ENCODE peak calls at places on chromosomes 16 and 17, in eight cellular contexts. S, B, L, N, D, Q, W and T are unnamed samples.

GRCh38 chr17:74296548-74296936 is 22.5 kb downstream of the DNAI2 start:
- DNase-seq in S (peak; percentile 7), B (peak; percentile 76), L (peak; percentile 31), N (peak; percentile 76), D (peak; percentile 67), Q (peak; percentile 65), W (peak; percentile 81), T (peak; percentile 73)

GRCh38 chr17:64315032-64315490 is 52.0 kb upstream of the TEX2 start:
- DNase-seq in S (peak; percentile 90), B (no peak), L (no peak), N (no peak), D (no peak), Q (no peak), W (no peak), T (no peak)

GRCh38 chr16:30974348-30974747 is 10.7 kb upstream of the HSD3B7 start:
- DNase-seq in S (no peak), B (no peak), L (no peak), N (no peak), D (no peak), Q (no peak), W (no peak), T (no peak)

GRCh38 chr17:42806249-42806648 is 7.6 kb downstream of the CNTD1 start:
- DNase-seq in S (no peak), B (no peak), L (no peak), N (no peak), D (no peak), Q (no peak), W (no peak), T (no peak)

GRCh38 chr17:66098040-66098439 is 93.9 kb downstream of the CEP112 start:
- DNase-seq in S (no peak), B (no peak), L (no peak), N (no peak), D (peak; percentile 26), Q (no peak), W (no peak), T (no peak)

GRCh38 chr16:79089735-79090284 is 510.7 kb downstream of the MAF start:
- DNase-seq in S (no peak), B (no peak), L (no peak), N (no peak), D (no peak), Q (no peak), W (no peak), T (no peak)

GRCh38 chr17:69558796-69559195 is 144.3 kb downstream of the MAP2K6 start:
- DNase-seq in S (no peak), B (no peak), L (no peak), N (no peak), D (no peak), Q (no peak), W (no peak), T (no peak)

GRCh38 chr17:3944485-3945388 is 19.5 kb downstream of the ATP2A3 start:
- DNase-seq in S (peak; percentile 63), B (peak; percentile 100), L (peak; percentile 27), N (peak; percentile 91), D (peak; percentile 41), Q (no peak), W (peak; percentile 93), T (peak; percentile 36)

GRCh38 chr16:89190150-89190958 is 10.0 kb downstream of the SLC22A31 start:
- DNase-seq in S (no peak), B (peak; percentile 16), L (peak; percentile 9), N (peak; percentile 24), D (no peak), Q (no peak), W (no peak), T (no peak)

GRCh38 chr16:76932541-76933211 is 258.3 kb upstream of the MON1B start:
- DNase-seq in S (peak; percentile 2), B (no peak), L (no peak), N (no peak), D (peak; percentile 57), Q (no peak), W (no peak), T (no peak)

GRCh38 chr16:48300391-48300856 is 53.1 kb upstream of the ABCC11 start:
- DNase-seq in S (no peak), B (no peak), L (no peak), N (no peak), D (peak; percentile 61), Q (no peak), W (no peak), T (peak; percentile 12)

GRCh38 chr16:4675864-4676786 is 17.2 kb upstream of the NUDT16L1 start:
- DNase-seq in S (no peak), B (no peak), L (no peak), N (no peak), D (no peak), Q (peak; percentile 35), W (peak; percentile 36), T (no peak)

GRCh38 chr16:3459401-3460090 is 16.1 kb downstream of the NAA60 start:
- DNase-seq in S (no peak), B (no peak), L (no peak), N (no peak), D (peak; percentile 34), Q (no peak), W (peak; percentile 87), T (no peak)

GRCh38 chr17:69466905-69467630 is 52.6 kb downstream of the MAP2K6 start:
- DNase-seq in S (peak; percentile 92), B (peak; percentile 50), L (no peak), N (peak; percentile 80), D (peak; percentile 78), Q (peak; percentile 12), W (peak; percentile 65), T (no peak)

GRCh38 chr17:6472517-6472916 is 28.3 kb downstream of the PIMREG start:
- DNase-seq in S (no peak), B (no peak), L (no peak), N (no peak), D (no peak), Q (no peak), W (no peak), T (no peak)

GRCh38 chr16:75733305-75734141 is 7.2 kb upstream of the CPHXL start:
- DNase-seq in S (no peak), B (no peak), L (no peak), N (no peak), D (peak; percentile 98), Q (no peak), W (no peak), T (no peak)

GRCh38 chr17:83065660-83066542 is 13.5 kb upstream of the METRNL start:
- DNase-seq in S (no peak), B (no peak), L (no peak), N (no peak), D (no peak), Q (no peak), W (no peak), T (no peak)

GRCh38 chr17:66533572-66533971 is 231.2 kb downstream of the PRKCA start:
- DNase-seq in S (no peak), B (peak; percentile 34), L (no peak), N (peak; percentile 68), D (peak; percentile 80), Q (no peak), W (peak; percentile 75), T (no peak)

GRCh38 chr16:71923941-71924690 is 28.8 kb downstream of the IST1 start:
- DNase-seq in S (no peak), B (no peak), L (peak; percentile 18), N (no peak), D (peak; percentile 75), Q (no peak), W (no peak), T (no peak)

GRCh38 chr17:20852541-20853370 is 190.1 kb downstream of the USP22 start:
- DNase-seq in S (no peak), B (peak; percentile 33), L (peak; percentile 61), N (peak; percentile 85), D (peak; percentile 19), Q (no peak), W (peak; percentile 67), T (no peak)

GRCh38 chr16:72480926-72481325 is 309.0 kb upstream of the PMFBP1 start:
- DNase-seq in S (peak; percentile 29), B (no peak), L (no peak), N (no peak), D (peak; percentile 70), Q (no peak), W (no peak), T (no peak)

GRCh38 chr17:33097411-33097810 is 105.8 kb downstream of the SPACA3 start:
- DNase-seq in S (no peak), B (no peak), L (no peak), N (no peak), D (no peak), Q (no peak), W (no peak), T (no peak)

GRCh38 chr17:17493249-17493985 is 2.8 kb downstream of the RASD1 start:
- DNase-seq in S (no peak), B (no peak), L (no peak), N (peak; percentile 62), D (no peak), Q (no peak), W (peak; percentile 45), T (no peak)

GRCh38 chr16:56589141-56590039 is at the start of gene MT3:
- DNase-seq in S (no peak), B (peak; percentile 64), L (peak; percentile 48), N (peak; percentile 74), D (peak; percentile 17), Q (no peak), W (peak; percentile 87), T (no peak)
- TF ChIP-seq CTCF in S (no peak), B (no peak), L (no peak), N (peak; percentile 31), D (no peak), Q (no peak), W (no peak), T (no peak)

DNA sequence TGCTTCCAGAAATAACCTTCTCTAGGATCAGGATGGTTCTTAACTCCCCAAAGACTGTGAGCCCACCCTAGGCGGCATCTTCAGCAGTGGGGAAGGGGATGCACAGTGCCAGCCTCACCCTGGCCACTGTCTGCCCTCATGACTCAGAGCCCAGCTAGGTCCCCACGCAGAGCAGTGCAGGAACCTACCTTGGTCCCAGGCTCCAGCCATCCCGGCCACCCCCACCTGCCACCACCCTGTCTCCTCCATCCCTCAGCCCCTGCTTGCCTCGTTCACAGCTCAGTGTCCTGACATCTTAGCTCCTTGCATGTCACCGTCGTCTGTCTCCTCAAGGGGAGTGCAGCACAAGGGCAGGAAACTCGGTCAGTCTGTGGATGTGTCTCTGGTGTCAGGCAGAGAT is 16.1 kb upstream of the KRTAP17-1 start:
- DNase-seq in S (no peak), B (no peak), L (no peak), N (no peak), D (no peak), Q (no peak), W (no peak), T (no peak)
- H3K4me1 ChIP-seq in S (no peaks in the 10 kb centered on the region), B (no peaks in the 10 kb centered on the region), L (peaks cover 17% of the 10 kb centered on the region), N (no peaks in the 10 kb centered on the region), D (no peaks in the 10 kb centered on the region), Q (no peaks in the 10 kb centered on the region), W (no peaks in the 10 kb centered on the region), T (no peaks in the 10 kb centered on the region)

GRCh38 chr17:81094224-81094743 is 59.3 kb downstream of the BAIAP2 start:
- DNase-seq in S (no peak), B (no peak), L (no peak), N (no peak), D (no peak), Q (no peak), W (no peak), T (no peak)
- H3K4me2 ChIP-seq in S (no peak overlapping the region), B (peak overlapping the region; percentile 58), L (peak overlapping the region; percentile 70), N (no peak overlapping the region), D (no peak overlapping the region), Q (no peak overlapping the region), W (peak overlapping the region; percentile 45), T (peak overlapping the region; percentile 83)

DNA sequence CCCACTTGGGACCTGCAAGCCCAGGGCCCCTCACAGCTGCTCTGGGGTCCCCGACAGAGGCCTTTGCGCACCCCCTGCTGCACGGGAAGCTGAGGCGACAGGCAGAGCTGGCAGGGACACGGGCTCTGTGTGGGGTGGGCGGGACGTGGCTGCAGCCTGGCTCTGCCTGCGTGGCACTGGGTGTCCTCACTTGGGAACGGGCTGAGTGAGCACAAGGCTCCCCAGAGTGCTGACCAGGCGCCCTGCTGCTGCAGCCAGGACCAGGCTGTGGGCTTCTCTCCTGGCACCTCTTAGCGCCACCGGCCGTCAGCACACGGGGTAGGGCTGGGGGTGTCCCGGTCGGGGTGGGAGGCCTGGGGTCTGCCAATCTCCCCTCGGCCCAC is 6.6 kb downstream of the C1QTNF8 start:
- DNase-seq in S (no peak), B (no peak), L (no peak), N (no peak), D (no peak), Q (no peak), W (no peak), T (no peak)
- TF ChIP-seq CTCF in S (no peak), B (no peak), L (no peak), N (no peak), D (no peak), Q (no peak), W (no peak), T (no peak)